ENCODE peak calls at places on chromosomes 6 and 20, in eight cellular contexts. P, J, I, G, M, X, Y and W are unnamed samples.

GRCh38 chr6:797479-798077 is 104.6 kb upstream of the EXOC2 start:
- DNase-seq in P (peak), J (peak), I (no peak), G (peak), M (peak), X (no peak), Y (no peak), W (no peak)

GRCh38 chr6:47678739-47679138 is 19.6 kb upstream of the ADGRF4 start:
- DNase-seq in P (no peak), J (no peak), I (no peak), G (no peak), M (no peak), X (no peak), Y (no peak), W (no peak)

GRCh38 chr6:149060300-149060984 is 257.1 kb upstream of the TAB2 start:
- DNase-seq in P (no peak), J (no peak), I (no peak), G (peak), M (no peak), X (no peak), Y (no peak), W (peak)

GRCh38 chr6:31005249-31006020 is 4.8 kb upstream of the MUC22 start:
- DNase-seq in P (no peak), J (peak), I (no peak), G (no peak), M (peak), X (no peak), Y (no peak), W (peak)

GRCh38 chr6:39599341-39599740 is 125.9 kb downstream of the KIF6 start:
- DNase-seq in P (no peak), J (no peak), I (no peak), G (no peak), M (no peak), X (no peak), Y (no peak), W (no peak)

GRCh38 chr6:132369526-132369925 is 31.7 kb downstream of the MOXD1 start:
- DNase-seq in P (no peak), J (peak), I (no peak), G (no peak), M (peak), X (no peak), Y (no peak), W (no peak)

GRCh38 chr6:83055366-83055964 is 10.2 kb downstream of the UBE3D start:
- DNase-seq in P (peak), J (peak), I (peak), G (peak), M (peak), X (no peak), Y (peak), W (no peak)

GRCh38 chr20:10883166-10883565 is 209.4 kb upstream of the JAG1 start:
- DNase-seq in P (no peak), J (no peak), I (no peak), G (no peak), M (no peak), X (no peak), Y (no peak), W (no peak)

GRCh38 chr6:322940-323729 is 30.8 kb downstream of the DUSP22 start:
- DNase-seq in P (no peak), J (no peak), I (peak), G (no peak), M (no peak), X (no peak), Y (no peak), W (no peak)

GRCh38 chr6:164507197-164507957 is 802.0 kb downstream of the C6orf118 start:
- DNase-seq in P (no peak), J (no peak), I (peak), G (no peak), M (no peak), X (no peak), Y (no peak), W (no peak)

GRCh38 chr6:36797055-36797454 is 42.2 kb downstream of the CPNE5 start:
- DNase-seq in P (no peak), J (no peak), I (no peak), G (no peak), M (no peak), X (no peak), Y (no peak), W (no peak)

GRCh38 chr6:33713786-33714185 is 2.3 kb upstream of the UQCC2 start:
- DNase-seq in P (no peak), J (no peak), I (no peak), G (no peak), M (no peak), X (no peak), Y (no peak), W (no peak)

GRCh38 chr20:36314734-36315544 is 8.8 kb downstream of the DLGAP4 start:
- DNase-seq in P (no peak), J (no peak), I (no peak), G (no peak), M (no peak), X (peak), Y (no peak), W (no peak)

GRCh38 chr6:166007349-166008263 is 160.0 kb downstream of the TBXT start:
- DNase-seq in P (no peak), J (no peak), I (peak), G (no peak), M (peak), X (peak), Y (peak), W (no peak)

GRCh38 chr20:45639687-45640086 is 8.6 kb upstream of the WFDC9 start:
- DNase-seq in P (no peak), J (no peak), I (no peak), G (no peak), M (no peak), X (no peak), Y (no peak), W (no peak)

GRCh38 chr6:124758663-124759062 is 203.6 kb upstream of the RNF217 start:
- DNase-seq in P (no peak), J (no peak), I (no peak), G (no peak), M (no peak), X (no peak), Y (no peak), W (no peak)

GRCh38 chr6:134529921-134530320 is 212.0 kb upstream of the SGK1 start:
- DNase-seq in P (no peak), J (peak), I (no peak), G (no peak), M (peak), X (no peak), Y (no peak), W (no peak)

GRCh38 chr6:14703586-14703985 is 542.3 kb upstream of the JARID2 start:
- DNase-seq in P (no peak), J (no peak), I (no peak), G (no peak), M (peak), X (no peak), Y (no peak), W (no peak)

GRCh38 chr6:149960488-149960887 is 3.3 kb upstream of the ULBP1 start:
- DNase-seq in P (no peak), J (no peak), I (peak), G (no peak), M (no peak), X (no peak), Y (no peak), W (no peak)

GRCh38 chr20:16147916-16148315 is 425.3 kb downstream of the KIF16B start:
- DNase-seq in P (no peak), J (no peak), I (no peak), G (no peak), M (no peak), X (no peak), Y (no peak), W (no peak)

GRCh38 chr6:170278743-170279094 is 12.2 kb downstream of the DLL1 start:
- DNase-seq in P (no peak), J (no peak), I (no peak), G (no peak), M (no peak), X (no peak), Y (no peak), W (peak)

GRCh38 chr6:17865243-17865642 is 122.2 kb downstream of the KIF13A start:
- DNase-seq in P (peak), J (peak), I (peak), G (no peak), M (no peak), X (no peak), Y (no peak), W (no peak)

GRCh38 chr6:135030532-135031178 is 24.0 kb downstream of the HBS1L start:
- DNase-seq in P (no peak), J (peak), I (no peak), G (no peak), M (peak), X (no peak), Y (no peak), W (no peak)

GRCh38 chr6:29509239-29509638 is 21.5 kb upstream of the MAS1L start:
- DNase-seq in P (no peak), J (no peak), I (no peak), G (no peak), M (no peak), X (no peak), Y (no peak), W (no peak)

GRCh38 chr6:168186438-168186837 is 107.4 kb upstream of the FRMD1 start:
- DNase-seq in P (no peak), J (no peak), I (peak), G (no peak), M (no peak), X (no peak), Y (no peak), W (no peak)

GRCh38 chr6:38715016-38715809 is at the start of gene DNAH8:
- DNase-seq in P (no peak), J (no peak), I (peak), G (no peak), M (no peak), X (no peak), Y (no peak), W (no peak)

GRCh38 chr6:117605169-117605826 is 3.0 kb upstream of the GOPC start:
- DNase-seq in P (peak), J (peak), I (no peak), G (peak), M (peak), X (no peak), Y (no peak), W (no peak)

GRCh38 chr6:52509281-52510212 is 67.3 kb downstream of the TRAM2 start:
- DNase-seq in P (no peak), J (no peak), I (no peak), G (no peak), M (no peak), X (no peak), Y (no peak), W (no peak)

DNA sequence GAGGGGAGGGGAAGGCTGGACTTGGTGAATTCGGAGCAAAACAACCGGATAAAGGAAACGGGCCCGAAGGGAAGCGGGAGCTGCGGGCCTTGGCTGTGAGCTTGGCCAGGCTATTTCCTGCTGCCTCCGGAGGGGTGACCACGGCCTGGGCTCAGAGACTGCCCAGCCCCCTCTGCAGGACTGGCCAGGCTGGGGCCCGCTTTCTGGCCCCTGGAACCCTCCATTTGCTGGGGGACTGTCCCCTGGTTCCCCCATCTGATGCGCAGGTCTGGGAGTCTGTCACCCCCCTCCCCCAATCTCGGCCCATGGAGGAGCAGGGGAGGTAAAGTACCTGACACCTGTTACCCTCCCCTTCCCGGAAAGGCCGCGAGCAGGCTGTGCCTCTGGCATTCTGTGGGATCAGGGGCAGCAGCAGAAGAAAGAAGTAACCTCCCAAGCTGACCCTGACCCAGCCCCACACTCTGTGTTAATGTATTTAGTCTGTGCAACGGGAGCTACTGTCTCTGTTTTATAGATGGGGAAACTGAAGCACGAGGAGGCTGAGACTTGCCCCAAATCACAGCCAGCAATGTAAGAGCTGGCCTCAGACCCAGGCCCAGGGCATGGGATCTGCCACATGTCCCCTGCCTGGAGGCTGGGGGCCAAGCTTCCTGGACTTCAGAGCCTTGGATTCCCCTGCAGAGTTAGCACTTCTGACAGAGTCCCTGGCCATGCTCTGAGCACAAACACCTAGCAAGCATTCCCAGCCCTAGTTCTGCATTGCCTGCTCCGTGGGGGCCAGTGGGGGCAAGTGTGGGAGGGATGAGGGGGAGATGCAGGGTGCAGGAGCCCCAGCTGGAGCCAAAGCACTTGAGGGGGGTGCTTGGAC is 3.5 kb downstream of the C20orf204 start:
- DNase-seq in P (no peak), J (no peak), I (no peak), G (no peak), M (no peak), X (no peak), Y (no peak), W (no peak)
- H3K4me3 ChIP-seq in P (peak), J (peak), I (peak), G (peak), M (peak), X (no peak), Y (peak), W (peak)

DNA sequence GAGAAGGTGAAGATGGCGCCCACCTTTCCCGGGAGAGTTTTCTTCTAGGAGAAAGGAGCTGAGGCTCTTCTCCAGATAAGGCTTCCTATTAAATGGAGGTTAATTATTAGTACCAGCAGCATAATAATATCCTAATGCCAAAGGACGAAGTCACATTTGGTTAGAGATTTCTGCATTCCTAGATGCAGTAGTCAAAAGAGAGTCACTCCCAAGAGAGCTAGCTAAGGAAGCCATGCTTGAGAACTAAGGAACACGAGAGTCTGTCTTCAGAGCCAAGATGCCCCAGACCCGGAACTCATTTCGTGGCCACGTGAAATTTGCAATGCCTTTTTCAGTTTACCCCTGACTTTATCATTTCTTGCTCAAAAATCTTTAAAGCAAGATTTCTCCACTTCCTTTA is 132.7 kb downstream of the TSHZ2 start:
- DNase-seq in P (no peak), J (peak), I (no peak), G (no peak), M (no peak), X (no peak), Y (no peak), W (no peak)
- H3K4me3 ChIP-seq in P (no peak), J (no peak), I (no peak), G (no peak), M (no peak), X (no peak), Y (no peak), W (no peak)

GRCh38 chr20:32534661-32535240 is 50.4 kb downstream of the NOL4L start:
- DNase-seq in P (no peak), J (no peak), I (no peak), G (peak), M (no peak), X (no peak), Y (no peak), W (no peak)
- H3K4me3 ChIP-seq in P (no peak), J (no peak), I (no peak), G (peak), M (no peak), X (no peak), Y (no peak), W (no peak)

GRCh38 chr6:24663198-24663597 is 3.5 kb downstream of the TDP2 start:
- DNase-seq in P (no peak), J (no peak), I (no peak), G (no peak), M (no peak), X (no peak), Y (no peak), W (no peak)
- H3K4me3 ChIP-seq in P (no peak), J (no peak), I (no peak), G (no peak), M (no peak), X (no peak), Y (no peak), W (no peak)

GRCh38 chr20:63377256-63378114 is 16.3 kb upstream of the CHRNA4 start:
- DNase-seq in P (no peak), J (no peak), I (peak), G (no peak), M (no peak), X (no peak), Y (no peak), W (no peak)
- H3K4me3 ChIP-seq in P (no peak), J (no peak), I (no peak), G (no peak), M (no peak), X (no peak), Y (no peak), W (no peak)

DNA sequence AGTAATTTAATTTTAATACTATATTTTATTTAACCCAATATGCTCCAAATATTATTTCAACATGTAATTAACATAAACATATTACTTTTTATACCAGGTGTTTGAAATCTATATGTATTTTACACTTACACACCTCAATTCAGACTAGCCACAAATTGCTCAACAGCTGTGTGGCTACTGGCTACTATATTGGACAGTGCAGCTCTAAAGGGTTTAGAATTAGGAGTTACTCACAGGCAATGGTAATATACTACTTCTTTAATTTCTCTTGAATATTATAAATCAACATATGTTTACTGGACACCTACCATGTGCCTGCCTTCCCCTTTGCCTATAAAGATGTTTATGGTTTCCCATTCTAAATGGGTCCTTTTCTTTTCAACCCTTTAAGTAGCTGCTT is 2.3 kb downstream of the MTRF1L start:
- DNase-seq in P (no peak), J (no peak), I (no peak), G (no peak), M (no peak), X (no peak), Y (no peak), W (no peak)
- H3K4me3 ChIP-seq in P (no peak), J (no peak), I (no peak), G (no peak), M (peak), X (peak), Y (no peak), W (no peak)